ENCODE peak calls at places on chromosomes 12 and 14, in eight cellular contexts. Q, T, F, X, Y, J, B and O are unnamed samples.

GRCh38 chr14:23078692-23079116 is 16.2 kb downstream of the ACIN1 start:
- DNase-seq in X (peak; percentile 91), T (no peak), B (no peak), J (peak; percentile 98), Q (peak; percentile 94), F (peak; percentile 98), Y (no peak), O (no peak)

GRCh38 chr12:93387780-93388179 is 10.1 kb downstream of the NUDT4 start:
- DNase-seq in Q (no peak), T (no peak), B (no peak), Y (no peak), J (peak; percentile 81), F (peak; percentile 83), X (peak; percentile 77), O (no peak)

GRCh38 chr12:119668315-119668651 is 350 bp downstream of the PRKAB1 start:
- DNase-seq in F (peak; percentile 43), Y (no peak), T (no peak), Q (no peak), B (no peak), J (peak; percentile 8), X (peak; percentile 8), O (no peak)

GRCh38 chr12:38543151-38543550 is 226.6 kb downstream of the ALG10B start:
- DNase-seq in F (no peak), T (no peak), Q (no peak), Y (no peak), X (no peak), B (no peak), J (no peak), O (peak; percentile 41)

GRCh38 chr12:124390442-124391116 is 95.7 kb downstream of the RFLNA start:
- DNase-seq in B (no peak), Q (peak; percentile 78), J (peak; percentile 82), F (peak; percentile 94), Y (no peak), X (peak; percentile 76), T (peak; percentile 54), O (peak; percentile 94)

GRCh38 chr12:102964872-102965271 is 7.4 kb downstream of the ASCL1 start:
- DNase-seq in Y (no peak), X (no peak), Q (no peak), B (no peak), T (no peak), F (no peak), J (no peak), O (peak; percentile 79)

GRCh38 chr14:47200740-47201139 is 474.7 kb downstream of the MDGA2 start:
- DNase-seq in T (no peak), Y (no peak), B (no peak), Q (no peak), X (no peak), F (no peak), J (no peak), O (no peak)

GRCh38 chr14:101068958-101069549 is 165.5 kb upstream of the RTL1 start:
- DNase-seq in X (no peak), Q (peak; percentile 9), J (no peak), F (no peak), Y (no peak), T (no peak), B (peak; percentile 1), O (peak; percentile 43)

GRCh38 chr14:105857816-105858675 is 331.7 kb downstream of the TMEM121 start:
- DNase-seq in Y (no peak), B (no peak), T (peak; percentile 6), J (no peak), Q (peak; percentile 10), F (no peak), X (no peak), O (peak; percentile 26)

GRCh38 chr14:81273961-81274360 is 53.2 kb upstream of the GTF2A1 start:
- DNase-seq in T (no peak), F (no peak), B (no peak), Y (no peak), X (no peak), J (no peak), Q (no peak), O (no peak)

GRCh38 chr14:81272322-81272721 is 51.6 kb upstream of the GTF2A1 start:
- DNase-seq in X (no peak), Y (no peak), B (no peak), T (no peak), F (no peak), J (no peak), Q (no peak), O (no peak)

GRCh38 chr14:81275995-81276698 is 55.4 kb upstream of the GTF2A1 start:
- DNase-seq in J (no peak), X (no peak), T (no peak), F (no peak), Q (no peak), Y (no peak), B (no peak), O (no peak)

GRCh38 chr14:81275305-81275950 is 54.7 kb upstream of the GTF2A1 start:
- DNase-seq in Y (no peak), F (no peak), X (no peak), Q (no peak), J (no peak), T (no peak), B (no peak), O (no peak)

GRCh38 chr14:81273521-81273920 is 52.8 kb upstream of the GTF2A1 start:
- DNase-seq in Q (no peak), B (no peak), X (no peak), T (no peak), Y (no peak), F (no peak), J (no peak), O (no peak)
- H3K4me1 ChIP-seq in Q (no peaks in the 10 kb centered on the region), B (peaks cover 2% of the 10 kb centered on the region), X (no peaks in the 10 kb centered on the region), T (peaks cover 19% of the 10 kb centered on the region), Y (no peaks in the 10 kb centered on the region), F (no peaks in the 10 kb centered on the region), J (no peaks in the 10 kb centered on the region), O (no peaks in the 10 kb centered on the region)

DNA sequence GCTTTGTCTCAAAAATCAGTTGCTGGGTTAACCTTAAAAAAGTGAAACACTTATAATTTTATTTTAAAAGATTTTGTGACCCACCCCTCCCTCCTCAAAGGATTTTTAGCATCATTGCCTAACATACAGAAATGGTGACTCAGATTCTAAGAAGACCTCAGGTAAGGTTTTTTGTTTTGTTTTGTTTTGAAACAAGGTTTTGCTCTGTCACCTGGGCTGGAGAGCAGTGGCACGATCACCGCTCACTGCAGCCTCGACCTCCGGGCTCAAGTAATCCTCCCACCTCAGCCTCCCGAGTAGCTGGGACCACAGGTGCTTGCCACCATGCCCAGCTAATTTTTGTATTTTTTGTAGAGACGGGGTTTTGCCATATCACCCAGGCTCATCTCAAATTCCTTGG is 74.1 kb downstream of the GNS start:
- DNase-seq in B (no peak), T (no peak), F (no peak), Q (no peak), Y (no peak), X (no peak), J (no peak), O (no peak)
- H3K36me3 ChIP-seq in B (peaks cover 16% of the 10 kb centered on the region), T (no peaks in the 10 kb centered on the region), F (no peaks in the 10 kb centered on the region), Q (peaks cover 23% of the 10 kb centered on the region), Y (peaks cover 5% of the 10 kb centered on the region), X (no peaks in the 10 kb centered on the region), J (peaks cover 15% of the 10 kb centered on the region), O (peaks cover 43% of the 10 kb centered on the region)

GRCh38 chr14:20797159-20797558 is 5.5 kb downstream of the RNASE1 start:
- DNase-seq in X (no peak), B (no peak), F (peak; percentile 5), Y (no peak), J (no peak), Q (no peak), T (no peak), O (no peak)

GRCh38 chr14:20799444-20799843 is 3.2 kb downstream of the RNASE1 start:
- DNase-seq in F (no peak), Q (no peak), J (no peak), X (no peak), T (no peak), B (no peak), Y (no peak), O (no peak)

GRCh38 chr14:20799955-20800544 is 2.6 kb downstream of the RNASE1 start:
- DNase-seq in F (no peak), T (no peak), X (no peak), Y (no peak), Q (peak; percentile 56), B (no peak), J (no peak), O (peak; percentile 66)

GRCh38 chr14:20798932-20799331 is 3.7 kb downstream of the RNASE1 start:
- DNase-seq in F (no peak), Q (no peak), T (no peak), B (no peak), X (no peak), Y (no peak), J (no peak), O (no peak)

DNA sequence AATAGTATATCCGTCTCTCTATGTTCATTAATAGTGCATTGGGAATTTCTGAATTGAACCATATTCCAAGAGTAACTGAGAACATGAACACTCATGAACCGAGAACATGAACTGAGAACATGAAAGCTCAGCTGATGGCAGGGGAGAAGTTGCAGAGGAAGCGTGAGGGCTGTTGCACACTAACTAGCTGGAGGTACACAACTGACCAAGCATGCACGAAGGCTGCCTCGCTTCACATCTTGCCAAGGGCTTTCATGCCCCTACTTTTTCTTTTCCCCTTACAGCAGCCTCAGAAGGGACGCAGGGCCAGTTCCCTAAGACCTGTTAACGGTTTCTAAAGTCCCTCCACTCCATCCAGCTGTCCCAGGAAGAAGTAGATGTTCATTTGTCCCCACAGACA is 4.3 kb downstream of the RNASE1 start:
- DNase-seq in F (no peak), Y (no peak), B (no peak), T (no peak), J (no peak), X (no peak), Q (no peak), O (no peak)
- H3K4me3 ChIP-seq in F (no peak overlapping the region), Y (no peak overlapping the region), B (no peak overlapping the region), T (no peak overlapping the region), J (no peak overlapping the region), X (no peak overlapping the region), Q (no peak overlapping the region), O (no peak overlapping the region)

GRCh38 chr12:8037046-8037663 is 4.6 kb downstream of the FOXJ2 start:
- DNase-seq in F (no peak), B (no peak), J (no peak), Y (no peak), Q (no peak), X (no peak), T (no peak), O (no peak)

GRCh38 chr12:8038659-8039114 is 6.2 kb downstream of the FOXJ2 start:
- DNase-seq in Q (no peak), F (peak; percentile 88), J (peak; percentile 72), Y (no peak), B (peak; percentile 60), T (no peak), X (peak; percentile 62), O (peak; percentile 83)

GRCh38 chr12:8036366-8036765 is 3.9 kb downstream of the FOXJ2 start:
- DNase-seq in Q (no peak), F (peak; percentile 33), J (no peak), X (no peak), Y (no peak), T (no peak), B (no peak), O (peak; percentile 55)

GRCh38 chr12:8035440-8036010 is 3.0 kb downstream of the FOXJ2 start:
- DNase-seq in F (peak; percentile 37), B (no peak), J (peak; percentile 57), Q (no peak), X (peak; percentile 37), T (no peak), Y (no peak), O (no peak)

DNA sequence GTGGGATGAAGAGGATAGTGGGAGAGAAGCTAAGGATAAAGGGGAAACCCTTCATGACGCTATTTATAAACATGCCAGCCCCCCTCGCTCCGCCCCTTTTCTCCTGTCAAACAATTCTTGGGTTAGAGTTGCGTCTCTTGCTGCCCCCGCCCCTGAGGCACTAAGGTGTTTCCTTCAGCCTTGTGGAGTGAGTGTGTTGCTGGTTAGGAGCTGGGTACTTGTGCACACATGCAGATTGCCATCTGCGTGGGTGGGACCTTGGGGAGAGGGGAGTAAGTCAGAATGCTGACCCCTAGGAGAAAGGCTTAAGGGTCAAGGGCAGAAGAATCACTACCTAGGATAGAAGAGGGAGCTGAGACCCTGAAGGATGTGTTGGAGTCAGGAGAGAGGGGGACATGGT is 5.4 kb downstream of the FOXJ2 start:
- DNase-seq in F (no peak), J (no peak), Y (no peak), T (no peak), Q (no peak), B (no peak), X (no peak), O (no peak)
- H3K4me1 ChIP-seq in F (peaks cover 42% of the 10 kb centered on the region), J (peaks cover 22% of the 10 kb centered on the region), Y (peaks cover 60% of the 10 kb centered on the region), T (peaks cover 24% of the 10 kb centered on the region), Q (no peaks in the 10 kb centered on the region), B (peaks cover 12% of the 10 kb centered on the region), X (peaks cover 42% of the 10 kb centered on the region), O (peaks cover 65% of the 10 kb centered on the region)